ENCODE peak calls at places on chromosomes 2 and 18, in six cellular contexts. One of them, this sample, is unnamed.

GRCh38 chr18:62033756-62034155 is 140.9 kb upstream of the RNF152 start:
- DNase-seq in GM03348: no peak
- DNase-seq in GM23338: no peak
- DNase-seq in effector memory CD4-positive, alpha-beta T cell: no peak
- DNase-seq in stimulated activated CD4-positive, alpha-beta T cell treated with anti-CD3 and anti-CD28 coated beads, TNF-alpha, amount 100 ng/mL, for 48 hours: no peak
- DNase-seq in non-pigmented ciliary epithelial cell: no peak
- DNase-seq in this sample: no peak

GRCh38 chr2:10668402-10669012 is 21.3 kb downstream of the NOL10 start:
- DNase-seq in GM03348: peak
- DNase-seq in GM23338: peak
- DNase-seq in effector memory CD4-positive, alpha-beta T cell: no peak
- DNase-seq in stimulated activated CD4-positive, alpha-beta T cell treated with anti-CD3 and anti-CD28 coated beads, TNF-alpha, amount 100 ng/mL, for 48 hours: no peak
- DNase-seq in non-pigmented ciliary epithelial cell: no peak
- DNase-seq in this sample: no peak

GRCh38 chr18:35938562-35938961 is 33.9 kb upstream of the RMP24 start:
- DNase-seq in GM03348: no peak
- DNase-seq in GM23338: no peak
- DNase-seq in effector memory CD4-positive, alpha-beta T cell: no peak
- DNase-seq in stimulated activated CD4-positive, alpha-beta T cell treated with anti-CD3 and anti-CD28 coated beads, TNF-alpha, amount 100 ng/mL, for 48 hours: no peak
- DNase-seq in non-pigmented ciliary epithelial cell: no peak
- DNase-seq in this sample: no peak

GRCh38 chr2:49988301-49988700 is 834.0 kb upstream of the FSHR start:
- DNase-seq in GM03348: no peak
- DNase-seq in GM23338: no peak
- DNase-seq in effector memory CD4-positive, alpha-beta T cell: no peak
- DNase-seq in stimulated activated CD4-positive, alpha-beta T cell treated with anti-CD3 and anti-CD28 coated beads, TNF-alpha, amount 100 ng/mL, for 48 hours: no peak
- DNase-seq in non-pigmented ciliary epithelial cell: no peak
- DNase-seq in this sample: no peak

GRCh38 chr2:22397847-22398246 is 987.1 kb upstream of the KLHL29 start:
- DNase-seq in GM03348: no peak
- DNase-seq in GM23338: no peak
- DNase-seq in effector memory CD4-positive, alpha-beta T cell: no peak
- DNase-seq in stimulated activated CD4-positive, alpha-beta T cell treated with anti-CD3 and anti-CD28 coated beads, TNF-alpha, amount 100 ng/mL, for 48 hours: no peak
- DNase-seq in non-pigmented ciliary epithelial cell: no peak
- DNase-seq in this sample: no peak

GRCh38 chr18:45588831-45589558 is 26.3 kb upstream of the SLC14A2 start:
- DNase-seq in GM03348: peak
- DNase-seq in GM23338: no peak
- DNase-seq in effector memory CD4-positive, alpha-beta T cell: no peak
- DNase-seq in stimulated activated CD4-positive, alpha-beta T cell treated with anti-CD3 and anti-CD28 coated beads, TNF-alpha, amount 100 ng/mL, for 48 hours: no peak
- DNase-seq in non-pigmented ciliary epithelial cell: no peak
- DNase-seq in this sample: no peak

GRCh38 chr2:130766711-130767407 is 11.5 kb downstream of the AMER3 start:
- DNase-seq in GM03348: no peak
- DNase-seq in GM23338: no peak
- DNase-seq in effector memory CD4-positive, alpha-beta T cell: no peak
- DNase-seq in stimulated activated CD4-positive, alpha-beta T cell treated with anti-CD3 and anti-CD28 coated beads, TNF-alpha, amount 100 ng/mL, for 48 hours: no peak
- DNase-seq in non-pigmented ciliary epithelial cell: no peak
- DNase-seq in this sample: peak

GRCh38 chr2:58569460-58570185 is 328.5 kb upstream of the FANCL start:
- DNase-seq in GM03348: peak
- DNase-seq in GM23338: peak
- DNase-seq in effector memory CD4-positive, alpha-beta T cell: no peak
- DNase-seq in stimulated activated CD4-positive, alpha-beta T cell treated with anti-CD3 and anti-CD28 coated beads, TNF-alpha, amount 100 ng/mL, for 48 hours: no peak
- DNase-seq in non-pigmented ciliary epithelial cell: no peak
- DNase-seq in this sample: no peak

GRCh38 chr2:39516347-39517101 is 79.4 kb upstream of the MAP4K3 start:
- DNase-seq in GM03348: peak
- DNase-seq in GM23338: peak
- DNase-seq in effector memory CD4-positive, alpha-beta T cell: no peak
- DNase-seq in stimulated activated CD4-positive, alpha-beta T cell treated with anti-CD3 and anti-CD28 coated beads, TNF-alpha, amount 100 ng/mL, for 48 hours: no peak
- DNase-seq in non-pigmented ciliary epithelial cell: no peak
- DNase-seq in this sample: no peak

GRCh38 chr2:47354013-47354816 is 48.7 kb upstream of the MSH2 start:
- DNase-seq in GM03348: no peak
- DNase-seq in GM23338: no peak
- DNase-seq in effector memory CD4-positive, alpha-beta T cell: no peak
- DNase-seq in stimulated activated CD4-positive, alpha-beta T cell treated with anti-CD3 and anti-CD28 coated beads, TNF-alpha, amount 100 ng/mL, for 48 hours: no peak
- DNase-seq in non-pigmented ciliary epithelial cell: no peak
- DNase-seq in this sample: peak

GRCh38 chr2:132585982-132586608 is 83.9 kb downstream of the LYPD1 start:
- DNase-seq in GM03348: no peak
- DNase-seq in GM23338: peak
- DNase-seq in effector memory CD4-positive, alpha-beta T cell: no peak
- DNase-seq in stimulated activated CD4-positive, alpha-beta T cell treated with anti-CD3 and anti-CD28 coated beads, TNF-alpha, amount 100 ng/mL, for 48 hours: no peak
- DNase-seq in non-pigmented ciliary epithelial cell: no peak
- DNase-seq in this sample: no peak

GRCh38 chr2:3633089-3633981 is 24.7 kb upstream of the ALLC start:
- DNase-seq in GM03348: no peak
- DNase-seq in GM23338: no peak
- DNase-seq in effector memory CD4-positive, alpha-beta T cell: no peak
- DNase-seq in stimulated activated CD4-positive, alpha-beta T cell treated with anti-CD3 and anti-CD28 coated beads, TNF-alpha, amount 100 ng/mL, for 48 hours: no peak
- DNase-seq in non-pigmented ciliary epithelial cell: no peak
- DNase-seq in this sample: peak

GRCh38 chr18:3037423-3037915 is 24.5 kb upstream of the LPIN2 start:
- DNase-seq in GM03348: peak
- DNase-seq in GM23338: no peak
- DNase-seq in effector memory CD4-positive, alpha-beta T cell: no peak
- DNase-seq in stimulated activated CD4-positive, alpha-beta T cell treated with anti-CD3 and anti-CD28 coated beads, TNF-alpha, amount 100 ng/mL, for 48 hours: no peak
- DNase-seq in non-pigmented ciliary epithelial cell: peak
- DNase-seq in this sample: no peak

GRCh38 chr2:7118606-7119503 is 201.6 kb downstream of the RNF144A start:
- DNase-seq in GM03348: peak
- DNase-seq in GM23338: peak
- DNase-seq in effector memory CD4-positive, alpha-beta T cell: no peak
- DNase-seq in stimulated activated CD4-positive, alpha-beta T cell treated with anti-CD3 and anti-CD28 coated beads, TNF-alpha, amount 100 ng/mL, for 48 hours: no peak
- DNase-seq in non-pigmented ciliary epithelial cell: no peak
- DNase-seq in this sample: no peak

GRCh38 chr18:21629089-21629832 is 17.1 kb downstream of the SNRPD1 start:
- DNase-seq in GM03348: no peak
- DNase-seq in GM23338: no peak
- DNase-seq in effector memory CD4-positive, alpha-beta T cell: no peak
- DNase-seq in stimulated activated CD4-positive, alpha-beta T cell treated with anti-CD3 and anti-CD28 coated beads, TNF-alpha, amount 100 ng/mL, for 48 hours: no peak
- DNase-seq in non-pigmented ciliary epithelial cell: no peak
- DNase-seq in this sample: no peak

GRCh38 chr2:233707979-233708644 is 4.6 kb upstream of the UGT1A5 start:
- DNase-seq in GM03348: peak
- DNase-seq in GM23338: no peak
- DNase-seq in effector memory CD4-positive, alpha-beta T cell: no peak
- DNase-seq in stimulated activated CD4-positive, alpha-beta T cell treated with anti-CD3 and anti-CD28 coated beads, TNF-alpha, amount 100 ng/mL, for 48 hours: no peak
- DNase-seq in non-pigmented ciliary epithelial cell: no peak
- DNase-seq in this sample: no peak